ENCODE peak calls at places on chromosomes 13 and 19, in seven cellular contexts. H is SW480; Z is CD4-positive, alpha-beta T cell; V is stimulated activated CD8-positive, alpha-beta memory T cell treated with anti-CD3 and anti-CD28 coated beads, Interleukin-4, amount 100 ng/mL, for 1 hour; U is tibial nerve; X is T follicular helper cell; O is IMR-90. J is an unnamed sample.

GRCh38 chr19:5308471-5309437 is 31.9 kb downstream of the PTPRS start:
- DNase-seq in H (no peak), Z (no peak), V (no peak), U (peak; percentile 55), X (no peak), O (peak; percentile 90), J (no peak)

GRCh38 chr19:12937243-12938053 is 961 bp upstream of the CALR start:
- DNase-seq in H (peak; percentile 65), Z (no peak), V (no peak), U (peak; percentile 45), X (no peak), O (no peak), J (no peak)

GRCh38 chr13:78022164-78022877 is 103.7 kb upstream of the EDNRB start:
- DNase-seq in H (no peak), Z (no peak), V (peak; percentile 15), U (no peak), X (peak; percentile 1), O (peak; percentile 72), J (peak; percentile 23)

GRCh38 chr13:100139822-100140221 is 50.9 kb downstream of the PCCA start:
- DNase-seq in H (peak; percentile 19), Z (no peak), V (no peak), U (no peak), X (no peak), O (peak; percentile 67), J (no peak)

GRCh38 chr19:17220207-17220758 is 5.1 kb downstream of the USE1 start:
- DNase-seq in H (peak; percentile 53), Z (no peak), V (no peak), U (no peak), X (no peak), O (peak; percentile 71), J (peak; percentile 23)

GRCh38 chr19:49809155-49809986 is 3.7 kb downstream of the FUZ start:
- DNase-seq in H (peak; percentile 50), Z (peak; percentile 25), V (peak; percentile 33), U (no peak), X (peak; percentile 42), O (no peak), J (peak; percentile 77)

GRCh38 chr13:33550885-33551284 is 265.3 kb upstream of the STARD13 start:
- DNase-seq in H (no peak), Z (no peak), V (no peak), U (no peak), X (no peak), O (no peak), J (no peak)

GRCh38 chr13:113941571-113942191 is 32.2 kb downstream of the C13orf46 start:
- DNase-seq in H (peak; percentile 85), Z (no peak), V (no peak), U (no peak), X (no peak), O (no peak), J (no peak)

GRCh38 chr19:16537111-16537510 is 5.1 kb downstream of the CHERP start:
- DNase-seq in H (no peak), Z (no peak), V (no peak), U (no peak), X (no peak), O (no peak), J (no peak)

GRCh38 chr13:51625555-51626345 is 41.5 kb downstream of the WDFY2 start:
- DNase-seq in H (no peak), Z (no peak), V (no peak), U (no peak), X (no peak), O (no peak), J (peak; percentile 71)

GRCh38 chr13:95191821-95192220 is 109.4 kb downstream of the ABCC4 start:
- DNase-seq in H (peak; percentile 18), Z (peak; percentile 41), V (peak; percentile 26), U (peak; percentile 39), X (peak; percentile 24), O (peak; percentile 74), J (no peak)

GRCh38 chr19:50024719-50025021 is 502 bp downstream of the VRK3 start:
- DNase-seq in H (no peak), Z (no peak), V (no peak), U (no peak), X (no peak), O (no peak), J (no peak)

GRCh38 chr13:72864142-72865035 is 82.5 kb downstream of the PIBF1 start:
- DNase-seq in H (no peak), Z (no peak), V (no peak), U (no peak), X (no peak), O (peak; percentile 69), J (no peak)

GRCh38 chr19:4374451-4375163 is 25.7 kb downstream of the SH3GL1 start:
- DNase-seq in H (peak; percentile 87), Z (no peak), V (no peak), U (peak; percentile 62), X (no peak), O (peak; percentile 87), J (no peak)

GRCh38 chr13:106376411-106377112 is 158.9 kb downstream of the EFNB2 start:
- DNase-seq in H (peak; percentile 90), Z (no peak), V (no peak), U (no peak), X (no peak), O (peak; percentile 95), J (peak; percentile 79)

GRCh38 chr13:112741185-112741755 is 51.4 kb downstream of the ATP11A start:
- DNase-seq in H (no peak), Z (no peak), V (no peak), U (no peak), X (no peak), O (no peak), J (no peak)

GRCh38 chr13:65347420-65348030 is 1882.6 kb downstream of the PCDH9 start:
- DNase-seq in H (no peak), Z (no peak), V (no peak), U (no peak), X (no peak), O (no peak), J (no peak)

GRCh38 chr13:94550030-94550738 is 45.8 kb downstream of the TGDS start:
- DNase-seq in H (peak; percentile 76), Z (no peak), V (no peak), U (no peak), X (no peak), O (peak; percentile 52), J (no peak)

GRCh38 chr13:67100723-67101122 is 129.4 kb downstream of the PCDH9 start:
- DNase-seq in H (peak; percentile 49), Z (no peak), V (no peak), U (no peak), X (no peak), O (no peak), J (no peak)

GRCh38 chr19:19459707-19460251 is 54.3 kb downstream of the GATAD2A start:
- DNase-seq in H (no peak), Z (peak; percentile 52), V (peak; percentile 45), U (no peak), X (peak; percentile 57), O (peak; percentile 87), J (no peak)

GRCh38 chr19:1829958-1830357 is 17.9 kb upstream of the ATP8B3 start:
- DNase-seq in H (no peak), Z (no peak), V (no peak), U (no peak), X (no peak), O (no peak), J (no peak)

GRCh38 chr13:102346769-102347168 is 55.1 kb downstream of the FGF14 start:
- DNase-seq in H (no peak), Z (no peak), V (no peak), U (no peak), X (no peak), O (no peak), J (no peak)

GRCh38 chr13:106815545-106815944 is 247.6 kb upstream of the ARGLU1 start:
- DNase-seq in H (no peak), Z (no peak), V (no peak), U (no peak), X (no peak), O (no peak), J (no peak)

GRCh38 chr19:33662391-33662790 is 40.6 kb downstream of the CHST8 start:
- DNase-seq in H (no peak), Z (no peak), V (no peak), U (no peak), X (no peak), O (no peak), J (no peak)

GRCh38 chr19:7371001-7371400 is 22.3 kb downstream of the ARHGEF18 start:
- DNase-seq in H (no peak), Z (no peak), V (no peak), U (no peak), X (no peak), O (no peak), J (no peak)

GRCh38 chr19:12364391-12365093 is 941 bp downstream of the ZNF442 start:
- DNase-seq in H (no peak), Z (no peak), V (no peak), U (no peak), X (no peak), O (peak; percentile 4), J (no peak)

GRCh38 chr19:45376045-45376724 is 5.8 kb upstream of the ERCC2 start:
- DNase-seq in H (peak; percentile 85), Z (no peak), V (no peak), U (no peak), X (no peak), O (peak; percentile 94), J (peak; percentile 80)

GRCh38 chr13:34931572-34931971 is 10.5 kb upstream of the NBEA start:
- DNase-seq in H (peak; percentile 41), Z (no peak), V (no peak), U (no peak), X (no peak), O (peak; percentile 3), J (no peak)

GRCh38 chr13:43180036-43180660 is 156.8 kb downstream of the DNAJC15 start:
- DNase-seq in H (no peak), Z (no peak), V (no peak), U (no peak), X (no peak), O (no peak), J (no peak)

GRCh38 chr13:23867027-23867491 is 22.1 kb downstream of the MIPEP start:
- DNase-seq in H (no peak), Z (no peak), V (no peak), U (no peak), X (no peak), O (peak; percentile 85), J (peak; percentile 46)

GRCh38 chr19:2327773-2328400 is 499 bp downstream of the LSM7 start:
- DNase-seq in H (no peak), Z (peak; percentile 26), V (no peak), U (no peak), X (peak; percentile 41), O (peak; percentile 81), J (peak; percentile 39)

GRCh38 chr19:33612928-33613327 is 8.8 kb upstream of the CHST8 start:
- DNase-seq in H (no peak), Z (no peak), V (no peak), U (no peak), X (no peak), O (no peak), J (no peak)

GRCh38 chr13:74889321-74889720 is 592.6 kb downstream of the TBC1D4 start:
- DNase-seq in H (no peak), Z (no peak), V (no peak), U (no peak), X (no peak), O (no peak), J (no peak)

GRCh38 chr13:38888309-38888708 is 102.3 kb downstream of the STOML3 start:
- DNase-seq in H (peak; percentile 6), Z (no peak), V (no peak), U (no peak), X (no peak), O (peak; percentile 31), J (no peak)

GRCh38 chr13:43838909-43839308 is 40.6 kb downstream of the CCDC122 start:
- DNase-seq in H (no peak), Z (no peak), V (no peak), U (no peak), X (no peak), O (peak; percentile 54), J (no peak)

GRCh38 chr13:80086304-80086721 is 254.6 kb downstream of the SPRY2 start:
- DNase-seq in H (peak; percentile 35), Z (no peak), V (no peak), U (no peak), X (no peak), O (peak; percentile 60), J (no peak)

GRCh38 chr19:31981545-31981944 is 363.9 kb upstream of the ZNF507 start:
- DNase-seq in H (no peak), Z (no peak), V (no peak), U (no peak), X (no peak), O (no peak), J (no peak)